ENCODE peak calls at places on chromosomes 12 and 14, in seven cellular contexts. P is nephron progenitor cell, F is body of pancreas, U is bronchial epithelial cell, C is GM23338, J is WTC11, X is GM13976. Q is an unnamed sample.

GRCh38 chr14:68808696-68809095 is 15.8 kb upstream of the ZFP36L1 start:
- DNase-seq in U (no peak), P (no peak), J (no peak), X (no peak), F (no peak), C (no peak), Q (no peak)

GRCh38 chr14:95196268-95196667 is 38.9 kb upstream of the DICER1 start:
- DNase-seq in P (no peak), X (peak), F (no peak), C (peak), U (no peak), J (no peak), Q (peak)

GRCh38 chr14:33693237-33693636 is 257.6 kb downstream of the EGLN3 start:
- DNase-seq in X (no peak), U (no peak), P (no peak), C (no peak), F (no peak), J (no peak), Q (no peak)

GRCh38 chr12:3630111-3630510 is 122.8 kb downstream of the CRACR2A start:
- DNase-seq in X (no peak), C (no peak), F (no peak), U (no peak), J (no peak), P (no peak), Q (no peak)

GRCh38 chr12:88472775-88473174 is 107.5 kb downstream of the KITLG start:
- DNase-seq in C (no peak), F (no peak), P (no peak), X (no peak), U (peak), J (no peak), Q (peak)

GRCh38 chr12:92537235-92537960 is 165.4 kb upstream of the PLEKHG7 start:
- DNase-seq in F (no peak), J (no peak), C (peak), X (no peak), U (no peak), P (no peak), Q (no peak)

GRCh38 chr12:131883521-131883900 is 10.9 kb upstream of the ULK1 start:
- DNase-seq in X (no peak), J (no peak), C (no peak), U (no peak), P (no peak), F (no peak), Q (no peak)

GRCh38 chr12:10557766-10558165 is 52.1 kb downstream of the EIF2S3B start:
- DNase-seq in P (no peak), U (peak), X (peak), F (no peak), J (no peak), C (peak), Q (peak)

GRCh38 chr14:34110531-34110930 is 159.7 kb upstream of the EGLN3 start:
- DNase-seq in P (no peak), X (no peak), J (no peak), C (no peak), F (no peak), U (no peak), Q (no peak)

GRCh38 chr14:58977366-58977765 is 211.1 kb upstream of the DAAM1 start:
- DNase-seq in F (no peak), X (no peak), U (no peak), C (no peak), J (no peak), P (no peak), Q (peak)

GRCh38 chr14:35594616-35595015 is 60.7 kb downstream of the INSM2 start:
- DNase-seq in C (no peak), J (no peak), X (no peak), U (no peak), P (no peak), F (no peak), Q (no peak)

GRCh38 chr12:32036477-32037263 is 70.0 kb upstream of the BICD1 start:
- DNase-seq in U (no peak), P (no peak), J (no peak), C (no peak), X (no peak), F (no peak), Q (no peak)

GRCh38 chr12:117897379-117898161 is 71.2 kb downstream of the KSR2 start:
- DNase-seq in U (peak), X (peak), J (no peak), C (no peak), F (no peak), P (no peak), Q (no peak)

GRCh38 chr14:85057266-85057665 is 472.7 kb upstream of the FLRT2 start:
- DNase-seq in C (no peak), J (no peak), U (no peak), X (no peak), P (no peak), F (no peak), Q (no peak)

GRCh38 chr12:75177997-75178396 is 31.6 kb downstream of the KCNC2 start:
- DNase-seq in X (no peak), C (no peak), U (peak), P (no peak), F (no peak), J (no peak), Q (peak)

GRCh38 chr14:105497671-105498429 is 6.8 kb downstream of the TEDC1 start:
- DNase-seq in J (no peak), C (no peak), U (no peak), X (no peak), P (no peak), F (no peak), Q (no peak)

GRCh38 chr14:94620597-94620996 is 8.4 kb downstream of the SERPINA3 start:
- DNase-seq in F (no peak), P (no peak), C (no peak), U (no peak), X (no peak), J (no peak), Q (no peak)

GRCh38 chr14:91294153-91294552 is 49.6 kb upstream of the GPR68 start:
- DNase-seq in X (no peak), U (no peak), C (no peak), P (no peak), F (no peak), J (no peak), Q (no peak)

GRCh38 chr14:91295851-91296796 is 51.6 kb upstream of the GPR68 start:
- DNase-seq in J (no peak), F (no peak), U (no peak), C (no peak), X (no peak), P (no peak), Q (no peak)

GRCh38 chr14:91297081-91297711 is 52.7 kb upstream of the GPR68 start:
- DNase-seq in C (no peak), X (no peak), J (no peak), P (no peak), F (no peak), U (no peak), Q (no peak)

GRCh38 chr14:91293281-91293680 is 48.8 kb upstream of the GPR68 start:
- DNase-seq in J (no peak), C (no peak), P (no peak), X (peak), F (no peak), U (no peak), Q (no peak)

DNA sequence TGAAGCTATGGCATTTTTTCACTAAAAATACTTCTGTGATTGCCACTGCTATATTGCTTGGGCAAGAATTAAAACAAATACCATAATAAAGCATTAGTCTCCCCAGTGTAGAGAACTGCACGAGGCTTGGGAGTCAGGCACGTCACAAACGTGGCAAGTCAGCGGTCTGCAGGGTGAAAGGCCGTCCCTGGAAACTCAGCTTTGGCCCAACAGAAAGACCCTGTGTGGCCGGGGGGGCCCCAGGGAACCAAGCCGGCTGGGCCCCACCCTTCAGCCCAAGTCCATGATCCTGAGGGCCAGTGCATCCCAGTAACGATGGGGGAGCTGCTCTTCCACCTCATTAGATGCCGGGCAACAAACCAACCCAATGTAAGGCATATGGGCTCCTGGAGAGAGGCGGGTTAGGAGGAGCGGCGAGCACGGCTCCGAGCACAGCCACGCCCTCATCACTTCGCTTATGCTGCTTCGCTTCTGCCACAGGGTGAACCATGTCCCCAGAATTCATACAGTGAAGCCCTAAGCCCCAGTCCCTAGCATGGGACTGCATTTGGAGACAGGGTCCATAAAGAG is 50.9 kb upstream of the GPR68 start:
- DNase-seq in U (no peak), J (no peak), C (no peak), X (no peak), P (no peak), F (no peak), Q (no peak)
- TF ChIP-seq CTCF in U (no peak), J (no peak), C (no peak), X (no peak), P (no peak), F (no peak), Q (no peak)

GRCh38 chr12:100141998-100142850 is 450 bp downstream of the BLTP3B start:
- DNase-seq in F (peak), P (peak), X (peak), U (no peak), C (peak), J (peak), Q (no peak)

GRCh38 chr12:100141666-100141997 is 1.0 kb downstream of the BLTP3B start:
- DNase-seq in C (no peak), X (no peak), U (peak), J (no peak), F (no peak), P (no peak), Q (peak)

GRCh38 chr12:100142851-100143559 is at the start of gene BLTP3B:
- DNase-seq in J (peak), F (peak), X (peak), U (peak), C (peak), P (peak), Q (peak)

GRCh38 chr12:100133200-100133599 is 9.5 kb downstream of the BLTP3B start:
- DNase-seq in F (no peak), U (no peak), J (no peak), C (no peak), X (no peak), P (no peak), Q (no peak)

GRCh38 chr12:100138048-100138907 is 4.4 kb downstream of the BLTP3B start:
- DNase-seq in F (no peak), X (no peak), J (no peak), P (no peak), C (no peak), U (peak), Q (peak)
- TF ChIP-seq CTCF in F (no peak), X (peak), J (no peak), P (no peak), C (peak), U (peak), Q (peak)

DNA sequence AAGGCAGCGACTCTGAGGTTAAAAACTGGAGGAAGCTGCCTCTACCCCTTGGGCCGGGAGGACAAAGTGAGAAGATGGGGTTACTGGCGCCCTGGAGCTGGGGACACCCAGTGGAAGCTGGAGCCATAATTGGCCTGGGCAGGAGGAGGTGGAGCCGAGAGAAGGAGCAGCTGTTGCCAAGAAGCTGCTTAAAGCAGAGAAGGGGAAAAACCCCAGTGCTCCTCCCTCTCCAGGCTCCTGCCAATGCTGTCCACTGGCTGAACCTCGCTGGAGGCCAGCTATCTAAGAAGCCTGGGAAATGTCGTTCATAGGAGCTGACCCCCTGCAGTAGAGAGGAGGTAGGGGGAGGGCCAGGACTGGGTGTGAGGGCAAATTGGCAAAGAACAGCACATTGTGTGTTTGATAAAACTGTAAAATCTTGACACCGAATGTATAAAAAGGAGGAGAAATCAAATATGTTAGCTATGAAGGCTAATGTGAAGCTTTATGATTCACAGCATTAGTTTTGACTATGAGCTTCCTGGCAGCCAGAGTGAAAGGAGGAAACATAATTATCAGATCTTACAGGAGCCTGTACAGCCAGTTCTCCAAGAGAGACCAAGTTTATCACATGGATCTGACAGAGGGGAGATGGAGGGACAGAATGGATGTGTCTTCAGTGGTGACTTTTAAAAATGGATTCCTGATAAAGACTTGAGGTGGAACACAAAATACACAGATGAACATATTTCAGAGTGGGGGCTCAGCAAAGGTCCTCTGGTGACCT is 9.5 kb downstream of the HHIPL1 start:
- DNase-seq in C (peak), F (peak), P (no peak), J (no peak), X (no peak), U (peak), Q (peak)
- TF ChIP-seq CTCF in C (no peak), F (no peak), P (no peak), J (no peak), X (no peak), U (no peak), Q (no peak)

GRCh38 chr14:41642402-41643195 is 35.9 kb downstream of the LRFN5 start:
- DNase-seq in U (no peak), J (no peak), C (peak), P (no peak), X (no peak), F (no peak), Q (no peak)
- TF ChIP-seq CTCF in U (no peak), J (no peak), C (no peak), P (no peak), X (no peak), F (no peak), Q (no peak)

DNA sequence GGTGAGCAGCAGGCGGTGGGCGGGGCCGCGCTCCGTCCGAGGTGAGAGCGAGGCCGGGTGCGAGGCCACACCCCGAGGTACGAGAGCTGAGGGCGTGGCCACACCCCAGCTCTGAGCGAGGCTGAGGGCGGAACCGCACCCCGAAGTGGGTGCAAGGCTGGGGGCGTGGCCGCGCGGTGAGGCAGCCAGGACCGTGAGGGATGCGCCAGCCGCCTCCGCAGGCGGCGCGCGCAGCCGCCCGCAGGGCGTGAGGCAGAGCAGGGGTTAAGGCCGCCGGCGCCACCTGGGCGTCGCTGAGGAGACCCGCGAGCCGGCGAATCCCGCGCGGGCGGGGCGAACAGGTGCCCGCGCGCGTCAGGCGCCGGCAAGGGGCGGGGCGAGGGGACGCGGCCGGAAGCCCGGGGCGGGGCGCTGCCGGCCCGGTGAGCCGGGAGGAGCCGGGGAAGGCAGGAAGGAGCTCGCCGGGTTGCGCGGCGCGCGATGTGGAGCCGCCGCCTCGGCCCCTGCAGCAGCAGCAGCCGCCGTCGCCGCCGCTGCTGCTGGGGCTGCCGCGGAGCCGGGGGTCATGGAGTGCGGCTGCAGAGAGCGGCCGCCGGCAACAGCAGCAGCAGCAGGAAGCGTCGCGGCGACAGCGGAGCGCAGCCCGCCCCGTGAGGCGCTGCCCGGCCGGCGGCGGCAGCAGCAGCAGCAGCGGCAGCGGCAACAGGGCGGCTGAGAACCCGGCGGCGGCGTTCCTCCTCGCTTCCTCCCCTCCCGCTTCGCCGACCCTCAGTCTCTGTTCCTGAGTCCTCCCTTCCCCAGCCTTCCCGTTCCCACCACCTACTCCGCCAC is at the start of gene BICDL1:
- DNase-seq in C (peak), J (peak), F (peak), P (peak), X (peak), U (peak), Q (peak)
- TF ChIP-seq CTCF in C (no peak), J (no peak), F (no peak), P (no peak), X (no peak), U (no peak), Q (no peak)

GRCh38 chr14:90408713-90409112 is 11.9 kb downstream of the CALM1 start:
- DNase-seq in U (no peak), P (no peak), C (peak), J (no peak), F (no peak), X (no peak), Q (no peak)
- TF ChIP-seq CTCF in U (no peak), P (no peak), C (no peak), J (no peak), F (no peak), X (no peak), Q (no peak)

Q was measured in MCF 10A.